ENCODE peak calls at places on chromosomes 4 and X, in four cellular contexts. F, B, G and E are unnamed samples.

GRCh38 chr4:102402223-102402622 is 56.9 kb upstream of the SLC39A8 start:
- DNase-seq in B (no peak), G (no peak), F (no peak), E (no peak)

GRCh38 chrX:30875957-30876356 is 13.1 kb downstream of the TAB3 start:
- DNase-seq in G (no peak), F (peak; percentile 28), B (no peak), E (peak; percentile 32)

GRCh38 chrX:14352511-14352910 is 176.8 kb upstream of the GLRA2 start:
- DNase-seq in F (peak; percentile 37), B (no peak), G (no peak), E (peak; percentile 47)

GRCh38 chr4:10123227-10124101 is 6.9 kb upstream of the WDR1 start:
- DNase-seq in B (no peak), F (no peak), G (no peak), E (no peak)

GRCh38 chr4:77100234-77100633 is 24.4 kb upstream of the CCNI start:
- DNase-seq in F (no peak), G (no peak), B (no peak), E (no peak)

GRCh38 chr4:140243345-140243753 is 89.4 kb upstream of the MAML3 start:
- DNase-seq in F (no peak), B (peak; percentile 27), G (no peak), E (no peak)

GRCh38 chr4:54484361-54484760 is 173.4 kb upstream of the KIT start:
- DNase-seq in F (no peak), B (no peak), G (no peak), E (no peak)

GRCh38 chr4:182278729-182279128 is 35.5 kb downstream of the TENM3 start:
- DNase-seq in F (no peak), G (no peak), B (no peak), E (no peak)

GRCh38 chr4:145170209-145170608 is 10.2 kb downstream of the OTUD4 start:
- DNase-seq in F (no peak), G (no peak), B (no peak), E (no peak)

GRCh38 chrX:10177620-10178019 is 20.8 kb downstream of the CLCN4 start:
- DNase-seq in G (no peak), B (no peak), F (no peak), E (peak; percentile 52)

GRCh38 chr4:101655847-101656246 is 134.7 kb upstream of the BANK1 start:
- DNase-seq in B (no peak), G (no peak), F (no peak), E (no peak)

GRCh38 chr4:8198906-8199593 is at the start of gene SH3TC1:
- DNase-seq in F (peak; percentile 93), G (no peak), B (peak; percentile 65), E (no peak)

GRCh38 chr4:148056879-148057278 is 325.0 kb downstream of the ARHGAP10 start:
- DNase-seq in G (no peak), B (peak; percentile 47), F (peak; percentile 49), E (peak; percentile 19)

GRCh38 chr4:26779674-26780073 is 81.0 kb upstream of the STIM2 start:
- DNase-seq in G (no peak), B (no peak), F (peak; percentile 66), E (no peak)

GRCh38 chrX:33434256-33435092 is 223.1 kb upstream of the DMD start:
- DNase-seq in F (peak; percentile 29), G (peak; percentile 47), B (peak; percentile 27), E (peak; percentile 8)

GRCh38 chr4:110793890-110794588 is 171.2 kb upstream of the PITX2 start:
- DNase-seq in F (no peak), G (peak; percentile 67), B (no peak), E (no peak)

GRCh38 chrX:70434914-70435586 is 9.6 kb upstream of the DLG3 start:
- DNase-seq in G (no peak), F (peak; percentile 42), B (no peak), E (no peak)

GRCh38 chr4:19309365-19309764 is 942.3 kb upstream of the SLIT2 start:
- DNase-seq in B (no peak), F (peak; percentile 47), G (peak; percentile 21), E (peak; percentile 50)

GRCh38 chrX:103640401-103641155 is 11.8 kb downstream of the TCEAL1 start:
- DNase-seq in G (no peak), B (no peak), F (no peak), E (no peak)

GRCh38 chr4:30821891-30822612 is 101.9 kb downstream of the PCDH7 start:
- DNase-seq in G (no peak), B (no peak), F (no peak), E (no peak)

GRCh38 chr4:169416997-169417396 is 146.2 kb upstream of the SH3RF1 start:
- DNase-seq in B (no peak), F (no peak), G (no peak), E (no peak)

GRCh38 chr4:39565925-39566630 is 38.8 kb upstream of the UGDH start:
- DNase-seq in B (no peak), G (no peak), F (peak; percentile 86), E (peak; percentile 71)

GRCh38 chrX:9677098-9677739 is 88.4 kb downstream of the GPR143 start:
- DNase-seq in B (no peak), F (no peak), G (no peak), E (no peak)

GRCh38 chr4:113499696-113500095 is 261.8 kb downstream of the CAMK2D start:
- DNase-seq in G (no peak), F (peak; percentile 19), B (no peak), E (peak; percentile 9)

GRCh38 chr4:36394352-36394903 is 113.0 kb downstream of the DTHD1 start:
- DNase-seq in F (no peak), B (no peak), G (no peak), E (no peak)

GRCh38 chr4:143224255-143224654 is 39.5 kb downstream of the USP38 start:
- DNase-seq in F (no peak), B (no peak), G (no peak), E (no peak)

GRCh38 chr4:39151120-39151713 is 31.1 kb upstream of the WDR19 start:
- DNase-seq in F (peak; percentile 21), G (no peak), B (no peak), E (peak; percentile 10)

GRCh38 chrX:71666240-71667223 is 814 bp upstream of the LOC101059915 start:
- DNase-seq in F (no peak), B (no peak), G (no peak), E (no peak)